ENCODE peak calls at places on chromosome 5, in five cellular contexts. J is PC-9, O is PC-3, E is GM23338, U is heart right ventricle. G is an unnamed sample.

GRCh38 chr5:151264113-151264512 is 11.1 kb downstream of the GM2A start:
- DNase-seq in U (no peak), E (no peak), O (peak), J (peak), G (peak)

GRCh38 chr5:41527201-41527779 is 16.9 kb upstream of the PLCXD3 start:
- DNase-seq in E (peak), J (peak), U (peak), O (peak), G (peak)

GRCh38 chr5:177553671-177554429 is 513 bp downstream of the FAM193B start:
- DNase-seq in E (peak), U (peak), J (no peak), O (no peak), G (no peak)

GRCh38 chr5:173954671-173955605 is 34.0 kb upstream of the C5orf47 start:
- DNase-seq in E (no peak), J (no peak), U (peak), O (peak), G (peak)

GRCh38 chr5:89073045-89073444 is 190.1 kb upstream of the MEF2C start:
- DNase-seq in U (no peak), J (no peak), O (no peak), E (no peak), G (no peak)

GRCh38 chr5:90050135-90050534 is 359.4 kb downstream of the CETN3 start:
- DNase-seq in E (no peak), J (no peak), O (no peak), U (no peak), G (no peak)

GRCh38 chr5:149797897-149798296 is 67.8 kb downstream of the PPARGC1B start:
- DNase-seq in O (no peak), U (no peak), E (no peak), J (no peak), G (no peak)

GRCh38 chr5:137073192-137073591 is 425.9 kb downstream of the SPOCK1 start:
- DNase-seq in U (no peak), O (peak), E (no peak), J (no peak), G (no peak)

GRCh38 chr5:172571413-172571812 is 69.7 kb upstream of the NEURL1B start:
- DNase-seq in O (no peak), E (no peak), U (no peak), J (no peak), G (no peak)

GRCh38 chr5:176400382-176401156 is 12.0 kb downstream of the HIGD2A start:
- DNase-seq in E (no peak), U (no peak), O (peak), J (peak), G (no peak)

GRCh38 chr5:115262066-115262404 is 642 bp downstream of the PGGT1B start:
- DNase-seq in O (peak), E (peak), U (no peak), J (no peak), G (peak)

GRCh38 chr5:132233811-132234683 is 6.4 kb upstream of the P4HA2 start:
- DNase-seq in J (no peak), E (no peak), O (no peak), U (peak), G (no peak)

GRCh38 chr5:33852327-33852726 is 39.5 kb downstream of the ADAMTS12 start:
- DNase-seq in E (no peak), O (no peak), J (peak), U (no peak), G (peak)

GRCh38 chr5:16450163-16450562 is 15.4 kb downstream of the ZNF622 start:
- DNase-seq in E (no peak), J (no peak), U (no peak), O (no peak), G (no peak)

GRCh38 chr5:98880151-98880550 is 48.7 kb downstream of the CHD1 start:
- DNase-seq in E (no peak), U (no peak), J (peak), O (peak), G (peak)

GRCh38 chr5:126531543-126532120 is 63.4 kb downstream of the ALDH7A1 start:
- DNase-seq in J (no peak), U (no peak), E (no peak), O (no peak), G (peak)

GRCh38 chr5:138339464-138339863 is 1.4 kb downstream of the FAM53C start:
- DNase-seq in J (no peak), E (no peak), O (no peak), U (no peak), G (no peak)

GRCh38 chr5:95784514-95785302 is 37.8 kb downstream of the GLRX start:
- DNase-seq in O (no peak), U (no peak), J (no peak), E (no peak), G (no peak)

GRCh38 chr5:72241346-72242003 is 78.6 kb downstream of the MRPS27 start:
- DNase-seq in O (no peak), J (no peak), E (no peak), U (no peak), G (no peak)

GRCh38 chr5:82886911-82887310 is 190.3 kb downstream of the TMEM167A start:
- DNase-seq in E (no peak), U (no peak), J (no peak), O (peak), G (peak)

GRCh38 chr5:10332301-10332700 is 21.2 kb upstream of the MARCHF6 start:
- DNase-seq in O (no peak), J (no peak), E (no peak), U (no peak), G (no peak)

GRCh38 chr5:157575096-157575872 is at the start of gene ADAM19:
- DNase-seq in J (no peak), U (peak), E (peak), O (peak), G (peak)

GRCh38 chr5:122493776-122494518 is 181.9 kb downstream of the SNCAIP start:
- DNase-seq in U (no peak), J (no peak), O (peak), E (no peak), G (no peak)

GRCh38 chr5:173232499-173233346 is 2.3 kb downstream of the NKX2-5 start:
- DNase-seq in U (no peak), E (peak), J (no peak), O (no peak), G (no peak)

GRCh38 chr5:14164764-14165163 is 21.6 kb downstream of the TRIO start:
- DNase-seq in E (no peak), J (no peak), O (no peak), U (no peak), G (no peak)

GRCh38 chr5:97666767-97667166 is 483.7 kb upstream of the RIOK2 start:
- DNase-seq in J (no peak), E (no peak), U (no peak), O (peak), G (peak)

GRCh38 chr5:73946278-73946677 is 320.3 kb downstream of the ARHGEF28 start:
- DNase-seq in E (no peak), O (no peak), J (no peak), U (no peak), G (no peak)

GRCh38 chr5:179858586-179859427 is at the start of gene MRNIP:
- DNase-seq in E (peak), O (peak), U (peak), J (peak), G (peak)

GRCh38 chr5:14668247-14668646 is 3.7 kb downstream of the OTULIN start:
- DNase-seq in E (no peak), U (no peak), J (no peak), O (no peak), G (no peak)

GRCh38 chr5:54533541-54534179 is 16.1 kb downstream of the SNX18 start:
- DNase-seq in J (no peak), U (peak), O (no peak), E (peak), G (no peak)

GRCh38 chr5:16736158-16736994 is 119.6 kb upstream of the RETREG1 start:
- DNase-seq in E (peak), J (peak), O (peak), U (peak), G (peak)

GRCh38 chr5:157543825-157544622 is 31.6 kb downstream of the ADAM19 start:
- DNase-seq in J (no peak), E (no peak), U (no peak), O (no peak), G (peak)

DNA sequence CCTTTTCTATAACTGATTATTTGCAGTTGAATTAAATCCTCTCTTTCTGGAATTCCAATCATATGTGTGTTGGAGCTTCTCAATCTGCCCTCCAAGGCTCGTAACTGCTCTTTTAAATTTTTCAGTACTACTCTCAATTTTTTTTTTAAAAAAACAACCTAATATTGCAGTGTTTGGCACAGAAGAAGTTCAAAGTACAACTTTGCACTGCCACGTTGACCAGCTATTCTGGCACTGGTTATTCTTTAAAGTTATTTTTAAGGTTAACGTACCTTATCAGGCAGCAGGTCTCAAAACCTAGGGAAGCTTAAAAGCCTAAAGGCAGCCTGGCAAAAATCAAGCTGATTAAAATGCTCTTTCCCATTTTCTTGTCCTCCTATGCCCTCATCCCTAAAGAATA is 120.5 kb downstream of the GHR start:
- DNase-seq in O (no peak), E (no peak), J (no peak), U (no peak), G (no peak)
- TF ChIP-seq CTCF in O (no peak), E (no peak), J (no peak), U (no peak), G (no peak)

GRCh38 chr5:111337133-111337532 is 112.9 kb downstream of the CAMK4 start:
- DNase-seq in J (no peak), O (no peak), U (no peak), E (no peak), G (no peak)
- H3K4me3 ChIP-seq in J (no peak), O (no peak), U (no peak), E (no peak), G (no peak)

GRCh38 chr5:64505769-64506566 is at the start of gene RGS7BP:
- DNase-seq in U (peak), O (peak), E (peak), J (no peak), G (peak)
- TF ChIP-seq CTCF in U (no peak), O (no peak), E (no peak), J (no peak), G (no peak)

GRCh38 chr5:78907255-78907886 is 77.7 kb downstream of the ARSB start:
- DNase-seq in U (peak), J (no peak), E (no peak), O (no peak), G (peak)
- H3K4me3 ChIP-seq in U (peak), J (no peak), E (no peak), O (no peak), G (peak)

GRCh38 chr5:93620487-93621339 is 37.7 kb downstream of the NR2F1 start:
- DNase-seq in O (peak), E (peak), U (peak), J (peak), G (peak)
- TF ChIP-seq CTCF in O (peak), E (no peak), U (no peak), J (no peak), G (peak)